ENCODE peak calls at places on chromosome 10, in six cellular contexts. K is cardiac muscle cell; Y is SK-N-SH; T is CD8-positive, alpha-beta memory T cell; H is A549; A is fibroblast of pulmonary artery. U is an unnamed sample.

GRCh38 chr10:78974409-78975317 is 94.1 kb upstream of the ZMIZ1 start:
- DNase-seq in K (peak), Y (peak), T (peak), H (peak), A (peak), U (peak)

GRCh38 chr10:61628875-61629513 is 33.7 kb upstream of the CABCOCO1 start:
- DNase-seq in K (peak), Y (no peak), T (no peak), H (peak), A (peak), U (no peak)

GRCh38 chr10:17645591-17646345 is 1.8 kb downstream of the STAM start:
- DNase-seq in K (no peak), Y (no peak), T (no peak), H (no peak), A (no peak), U (no peak)

GRCh38 chr10:56920586-56921250 is 559.7 kb upstream of the ZWINT start:
- DNase-seq in K (no peak), Y (no peak), T (no peak), H (no peak), A (no peak), U (no peak)

GRCh38 chr10:500876-501275 is 188.6 kb downstream of the DIP2C start:
- DNase-seq in K (no peak), Y (no peak), T (no peak), H (no peak), A (peak), U (no peak)

GRCh38 chr10:86401588-86402282 is 35.1 kb upstream of the GRID1 start:
- DNase-seq in K (no peak), Y (peak), T (peak), H (peak), A (no peak), U (peak)

GRCh38 chr10:24176658-24177057 is 32.3 kb upstream of the KIAA1217 start:
- DNase-seq in K (no peak), Y (no peak), T (no peak), H (no peak), A (no peak), U (no peak)

GRCh38 chr10:43396928-43397624 is 11.9 kb downstream of the HNRNPF start:
- DNase-seq in K (peak), Y (peak), T (peak), H (peak), A (peak), U (peak)

GRCh38 chr10:21516270-21517131 is 9.0 kb downstream of the SKIDA1 start:
- DNase-seq in K (peak), Y (peak), T (peak), H (no peak), A (peak), U (peak)

GRCh38 chr10:28796606-28797512 is 119.5 kb downstream of the BAMBI start:
- DNase-seq in K (no peak), Y (no peak), T (no peak), H (no peak), A (peak), U (no peak)

GRCh38 chr10:71763352-71764127 is 9.8 kb downstream of the VSIR start:
- DNase-seq in K (no peak), Y (no peak), T (no peak), H (no peak), A (no peak), U (no peak)

GRCh38 chr10:94205370-94205930 is 157.3 kb downstream of the NOC3L start:
- DNase-seq in K (no peak), Y (no peak), T (no peak), H (no peak), A (no peak), U (no peak)

GRCh38 chr10:79106651-79107050 is 37.9 kb downstream of the ZMIZ1 start:
- DNase-seq in K (no peak), Y (no peak), T (no peak), H (no peak), A (no peak), U (no peak)

GRCh38 chr10:122990278-122990677 is 10.1 kb downstream of the PSTK start:
- DNase-seq in K (no peak), Y (no peak), T (no peak), H (no peak), A (no peak), U (no peak)

GRCh38 chr10:121490906-121491519 is 107.2 kb downstream of the FGFR2 start:
- DNase-seq in K (no peak), Y (no peak), T (no peak), H (no peak), A (no peak), U (no peak)

GRCh38 chr10:70475661-70476060 is 2.9 kb upstream of the PALD1 start:
- DNase-seq in K (no peak), Y (no peak), T (no peak), H (no peak), A (no peak), U (no peak)

GRCh38 chr10:82861889-82862288 is 986.9 kb downstream of the NRG3 start:
- DNase-seq in K (no peak), Y (no peak), T (no peak), H (no peak), A (no peak), U (no peak)

GRCh38 chr10:113051456-113051855 is 101.4 kb downstream of the TCF7L2 start:
- DNase-seq in K (no peak), Y (no peak), T (no peak), H (no peak), A (no peak), U (no peak)

GRCh38 chr10:27022048-27022447 is 78.2 kb downstream of the ANKRD26 start:
- DNase-seq in K (no peak), Y (no peak), T (no peak), H (no peak), A (no peak), U (no peak)

GRCh38 chr10:52387744-52388143 is 73.7 kb downstream of the DKK1 start:
- DNase-seq in K (no peak), Y (no peak), T (no peak), H (no peak), A (peak), U (no peak)

GRCh38 chr10:78664929-78665525 is 403.7 kb upstream of the ZMIZ1 start:
- DNase-seq in K (no peak), Y (no peak), T (no peak), H (no peak), A (peak), U (no peak)

GRCh38 chr10:87585565-87586514 is 73.8 kb upstream of the PAPSS2 start:
- DNase-seq in K (peak), Y (no peak), T (no peak), H (peak), A (peak), U (no peak)

GRCh38 chr10:92830478-92831389 is 17.6 kb upstream of the EXOC6 start:
- DNase-seq in K (no peak), Y (no peak), T (no peak), H (no peak), A (no peak), U (no peak)

GRCh38 chr10:27240891-27241639 is 468 bp upstream of the ACBD5 start:
- DNase-seq in K (peak), Y (peak), T (peak), H (no peak), A (peak), U (no peak)

GRCh38 chr10:93406367-93407145 is 75.6 kb downstream of the MYOF start:
- DNase-seq in K (no peak), Y (no peak), T (no peak), H (no peak), A (peak), U (no peak)

GRCh38 chr10:4704034-4704545 is 121.9 kb upstream of the AKR1E2 start:
- DNase-seq in K (no peak), Y (no peak), T (no peak), H (peak), A (peak), U (no peak)

GRCh38 chr10:84026821-84027257 is 112.5 kb upstream of the GHITM start:
- DNase-seq in K (peak), Y (peak), T (no peak), H (no peak), A (peak), U (no peak)

GRCh38 chr10:34687434-34688205 is 127.5 kb downstream of the PARD3 start:
- DNase-seq in K (no peak), Y (no peak), T (no peak), H (no peak), A (peak), U (no peak)

GRCh38 chr10:3803295-3803883 is 18.4 kb upstream of the KLF6 start:
- DNase-seq in K (no peak), Y (no peak), T (no peak), H (no peak), A (peak), U (no peak)

GRCh38 chr10:71780722-71781121 is 7.4 kb upstream of the VSIR start:
- DNase-seq in K (no peak), Y (no peak), T (no peak), H (no peak), A (no peak), U (no peak)

GRCh38 chr10:31103096-31103495 is 71.4 kb upstream of the ZNF438 start:
- DNase-seq in K (no peak), Y (no peak), T (no peak), H (no peak), A (no peak), U (no peak)

GRCh38 chr10:84175436-84175835 is 1.8 kb downstream of the GPR15LG start:
- DNase-seq in K (no peak), Y (no peak), T (no peak), H (no peak), A (no peak), U (no peak)

GRCh38 chr10:35934637-35934995 is 292.5 kb upstream of the FZD8 start:
- DNase-seq in K (no peak), Y (no peak), T (no peak), H (no peak), A (no peak), U (no peak)

GRCh38 chr10:12966067-12966466 is 35.4 kb downstream of the CCDC3 start:
- DNase-seq in K (no peak), Y (no peak), T (no peak), H (no peak), A (no peak), U (no peak)

GRCh38 chr10:1160561-1160961 is 104.4 kb downstream of the WDR37 start:
- DNase-seq in K (no peak), Y (no peak), T (no peak), H (no peak), A (no peak), U (no peak)

GRCh38 chr10:74164641-74165529 is 13.9 kb downstream of the ADK start:
- DNase-seq in K (no peak), Y (no peak), T (no peak), H (no peak), A (no peak), U (no peak)

GRCh38 chr10:60466267-60467201 is 76.9 kb upstream of the ANK3 start:
- DNase-seq in K (no peak), Y (no peak), T (no peak), H (no peak), A (no peak), U (no peak)

GRCh38 chr10:80540644-80541143 is 3.0 kb downstream of the SH2D4B start:
- DNase-seq in K (no peak), Y (no peak), T (no peak), H (no peak), A (no peak), U (no peak)

GRCh38 chr10:78605800-78606350 is 462.9 kb upstream of the ZMIZ1 start:
- DNase-seq in K (no peak), Y (no peak), T (no peak), H (peak), A (peak), U (no peak)

GRCh38 chr10:97736403-97736901 is 476 bp upstream of the ZFYVE27 start:
- DNase-seq in K (no peak), Y (no peak), T (no peak), H (no peak), A (no peak), U (no peak)
- H3K4me3 ChIP-seq in K (no peak), Y (peak), T (peak), H (no peak), A (no peak), U (peak)

GRCh38 chr10:96986200-96986856 is 154.2 kb downstream of the LCOR start:
- DNase-seq in K (no peak), Y (no peak), T (no peak), H (no peak), A (no peak), U (no peak)

GRCh38 chr10:96987141-96987841 is 155.2 kb downstream of the LCOR start:
- DNase-seq in K (no peak), Y (no peak), T (no peak), H (no peak), A (no peak), U (no peak)

GRCh38 chr10:96982149-96982930 is 150.2 kb downstream of the LCOR start:
- DNase-seq in K (no peak), Y (no peak), T (no peak), H (no peak), A (no peak), U (no peak)

GRCh38 chr10:96987842-96988175 is 155.7 kb downstream of the LCOR start:
- DNase-seq in K (no peak), Y (no peak), T (no peak), H (no peak), A (no peak), U (no peak)

DNA sequence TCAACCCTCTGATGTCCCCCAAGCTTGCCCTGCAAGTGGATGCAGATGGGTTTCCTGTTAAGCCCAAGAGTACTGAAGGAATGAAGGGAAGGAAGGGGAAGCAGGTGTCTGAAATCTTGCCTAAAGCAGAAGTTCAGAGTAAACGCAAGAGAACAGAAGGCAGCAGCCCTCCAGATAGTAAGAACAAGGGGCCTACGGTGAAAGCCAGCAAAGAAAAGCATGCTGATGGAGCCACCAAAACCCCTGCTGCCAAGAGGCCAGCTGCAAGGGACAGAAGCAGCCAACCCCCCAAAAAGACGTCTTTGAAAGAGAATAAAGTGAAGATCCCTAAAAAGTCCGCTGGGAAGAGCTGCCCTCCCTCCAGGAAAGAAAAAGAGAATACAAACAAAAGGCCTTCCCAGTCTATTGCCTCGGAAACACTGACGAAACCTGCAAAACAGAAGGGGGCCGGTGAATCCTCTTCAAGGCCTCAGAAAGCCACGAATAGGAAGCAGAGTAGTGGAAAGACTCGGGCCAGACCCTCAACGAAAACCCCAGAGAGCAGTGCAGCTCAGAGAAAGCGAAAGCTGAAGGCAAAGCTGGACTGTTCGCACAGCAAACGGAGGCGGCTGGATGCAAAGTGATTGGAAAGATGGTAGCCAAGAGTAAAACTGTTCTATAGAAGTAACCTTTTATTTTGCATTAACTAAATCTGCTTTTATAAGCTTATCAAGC is 152.6 kb downstream of the LCOR start:
- DNase-seq in K (no peak), Y (no peak), T (no peak), H (no peak), A (no peak), U (no peak)
- H3K4me3 ChIP-seq in K (no peak), Y (no peak), T (no peak), H (no peak), A (no peak), U (peak)

GRCh38 chr10:97321032-97321806 is 2.1 kb downstream of the FRAT1 start:
- DNase-seq in K (no peak), Y (no peak), T (peak), H (no peak), A (no peak), U (no peak)
- H3K4me3 ChIP-seq in K (peak), Y (no peak), T (peak), H (no peak), A (peak), U (peak)

GRCh38 chr10:77430530-77430929 is 207.1 kb downstream of the KCNMA1 start:
- DNase-seq in K (no peak), Y (no peak), T (no peak), H (no peak), A (no peak), U (no peak)
- H3K4me3 ChIP-seq in K (no peak), Y (no peak), T (no peak), H (no peak), A (no peak), U (no peak)

GRCh38 chr10:103181244-103181643 is 11.8 kb downstream of the NT5C2 start:
- DNase-seq in K (no peak), Y (no peak), T (no peak), H (no peak), A (peak), U (no peak)
- H3K4me3 ChIP-seq in K (no peak), Y (no peak), T (no peak), H (no peak), A (no peak), U (no peak)